ENCODE peak calls at places on chromosomes 5 and 9, in eight cellular contexts. P is hepatocyte, B is DND-41, Q is fibroblast of lung, Y is neuronal stem cell, R is SK-N-SH, N is MM.1S, H is IMR-90. L is an unnamed sample.

GRCh38 chr5:92309336-92309991 is 926.3 kb upstream of the ARRDC3 start:
- DNase-seq in R (peak), P (peak), N (peak), Y (no peak), B (no peak), Q (peak), H (peak), L (peak)

GRCh38 chr5:27093296-27093695 is 54.9 kb upstream of the CDH9 start:
- DNase-seq in R (no peak), Q (no peak), H (no peak), N (no peak), P (no peak), B (no peak), Y (no peak), L (no peak)

GRCh38 chr9:74496819-74497749 is at the start of gene RORB:
- DNase-seq in H (peak), R (peak), P (peak), N (peak), Q (peak), B (peak), Y (peak), L (peak)

GRCh38 chr5:159510282-159510681 is 180.0 kb upstream of the IL12B start:
- DNase-seq in R (peak), H (peak), Q (peak), B (no peak), P (peak), Y (peak), N (no peak), L (no peak)

GRCh38 chr5:23730023-23730422 is 222.6 kb downstream of the PRDM9 start:
- DNase-seq in H (no peak), N (no peak), Q (no peak), R (no peak), P (no peak), Y (peak), B (no peak), L (no peak)

GRCh38 chr9:108973876-108974275 is 39.4 kb downstream of the CTNNAL1 start:
- DNase-seq in P (no peak), H (no peak), Q (peak), B (no peak), N (no peak), Y (no peak), R (no peak), L (no peak)

GRCh38 chr5:109410389-109411174 is 808 bp upstream of the PJA2 start:
- DNase-seq in H (peak), P (peak), B (peak), R (peak), N (peak), Y (peak), Q (peak), L (peak)

GRCh38 chr9:133064241-133065069 is 2.7 kb downstream of the CEL start:
- DNase-seq in H (no peak), N (no peak), R (no peak), Q (no peak), P (no peak), Y (no peak), B (no peak), L (no peak)

GRCh38 chr5:128409401-128409800 is 128.6 kb downstream of the FBN2 start:
- DNase-seq in P (no peak), Q (no peak), N (no peak), Y (no peak), R (no peak), H (no peak), B (no peak), L (peak)

GRCh38 chr5:1312993-1313833 is 18.3 kb upstream of the TERT start:
- DNase-seq in B (peak), Y (no peak), H (no peak), Q (no peak), P (no peak), N (peak), R (no peak), L (peak)

GRCh38 chr9:114392749-114393112 is 4.9 kb upstream of the AKNA start:
- DNase-seq in P (peak), Y (no peak), N (no peak), R (no peak), B (no peak), H (no peak), Q (peak), L (no peak)

GRCh38 chr5:69105996-69106906 is 12.4 kb downstream of the SLC30A5 start:
- DNase-seq in Y (no peak), R (peak), N (no peak), P (no peak), H (no peak), B (no peak), Q (no peak), L (no peak)

GRCh38 chr9:87725900-87726709 is at the start of gene CTSL:
- DNase-seq in P (peak), Q (peak), H (peak), Y (peak), B (no peak), N (peak), R (peak), L (peak)

GRCh38 chr5:150211156-150212030 is 21.5 kb downstream of the SLC6A7 start:
- DNase-seq in R (no peak), N (no peak), P (peak), H (no peak), Y (no peak), B (no peak), Q (no peak), L (no peak)

GRCh38 chr5:134242146-134242545 is 16.3 kb upstream of the PPP2CA start:
- DNase-seq in H (peak), R (no peak), Y (no peak), P (peak), N (no peak), B (no peak), Q (peak), L (no peak)

GRCh38 chr9:126862461-126862830 is 2.0 kb downstream of the ZBTB34 start:
- DNase-seq in Y (no peak), B (no peak), P (no peak), Q (no peak), R (no peak), H (no peak), N (no peak), L (no peak)

GRCh38 chr9:36566813-36567217 is 5.9 kb upstream of the MELK start:
- DNase-seq in R (no peak), P (no peak), B (no peak), Q (no peak), Y (no peak), H (peak), N (no peak), L (peak)
- H2AFZ ChIP-seq in R (peak), P (no peak), B (no peak), Q (peak), Y (peak), H (peak), N (no peak), L (peak)

DNA sequence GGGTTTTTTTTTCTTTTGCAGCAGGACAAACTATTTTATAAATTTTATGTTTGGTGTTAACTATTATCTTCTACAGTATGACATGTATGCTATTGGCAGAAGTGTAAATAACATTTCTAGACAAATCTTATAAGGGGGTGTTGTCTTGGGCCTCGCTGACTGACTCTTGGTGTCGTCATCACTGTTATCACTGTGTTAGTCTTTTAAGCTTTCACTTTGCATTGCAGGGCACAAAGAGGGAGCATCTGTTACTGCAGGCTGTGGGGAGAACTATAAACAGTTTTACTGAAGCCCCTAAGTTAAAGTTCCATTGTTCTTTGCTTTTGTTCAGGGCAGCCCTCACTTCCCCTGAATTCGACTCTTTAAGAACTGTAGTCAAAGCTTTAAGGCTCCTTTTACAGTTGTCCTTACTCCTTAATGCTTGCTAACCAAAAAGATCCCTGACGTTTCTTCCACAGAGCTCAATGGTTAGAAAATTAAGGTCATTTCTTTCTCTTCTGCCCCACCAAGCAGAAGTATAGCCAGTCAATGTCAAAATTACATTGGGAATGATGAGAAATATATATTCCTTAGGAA is 605.0 kb downstream of the RAB3C start:
- DNase-seq in P (no peak), R (no peak), N (peak), Q (peak), H (peak), B (no peak), Y (no peak), L (no peak)
- H2AFZ ChIP-seq in P (peak), R (peak), N (peak), Q (peak), H (peak), B (no peak), Y (peak), L (no peak)

GRCh38 chr5:127353761-127354160 is 63.2 kb downstream of the MEGF10 start:
- DNase-seq in H (no peak), B (no peak), P (peak), R (no peak), N (no peak), Y (no peak), Q (no peak), L (no peak)
- H2AFZ ChIP-seq in H (no peak), B (no peak), P (no peak), R (no peak), N (no peak), Y (peak), Q (no peak), L (no peak)

DNA sequence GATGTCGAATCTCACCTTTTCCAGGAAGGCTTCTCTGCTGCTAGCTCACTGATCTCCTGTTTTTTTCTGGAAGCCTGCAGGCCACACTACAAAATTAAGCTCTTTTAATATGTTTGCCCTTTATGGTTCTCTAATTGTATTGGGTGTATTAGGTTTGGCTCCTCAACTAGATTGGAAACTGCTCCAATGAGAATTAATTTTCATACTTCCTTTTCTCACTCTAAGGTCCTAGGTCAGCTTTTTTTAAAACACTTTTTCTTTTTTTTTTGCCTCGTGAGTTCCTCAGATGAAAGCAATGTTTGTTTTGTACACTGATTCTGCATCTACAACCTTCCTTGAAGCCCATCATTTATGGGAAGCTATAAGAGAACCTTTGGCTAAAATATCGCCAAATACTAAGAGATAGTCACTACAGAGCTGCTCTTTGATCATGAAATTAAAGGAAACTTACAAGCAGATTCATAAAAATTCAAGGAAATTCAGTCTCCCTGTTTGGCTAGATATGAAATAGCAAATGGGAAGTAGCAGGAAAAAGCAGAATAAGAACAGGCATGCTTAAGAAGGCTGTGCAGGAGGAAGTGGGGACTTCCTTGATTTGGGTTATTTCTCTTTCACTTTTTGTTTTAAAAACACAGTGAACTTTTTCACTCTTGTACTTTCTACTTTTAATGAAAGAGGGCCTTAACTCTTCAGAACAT is 55.2 kb upstream of the FYB1 start:
- DNase-seq in B (peak), H (no peak), P (no peak), Q (peak), R (no peak), Y (no peak), N (peak), L (no peak)
- H2AFZ ChIP-seq in B (peak), H (no peak), P (peak), Q (peak), R (peak), Y (no peak), N (peak), L (peak)

GRCh38 chr5:95283761-95284511 is 958 bp downstream of the MCTP1 start:
- DNase-seq in R (peak), B (no peak), Y (peak), H (no peak), N (peak), P (peak), Q (no peak), L (peak)
- H2AFZ ChIP-seq in R (peak), B (no peak), Y (peak), H (peak), N (peak), P (peak), Q (peak), L (peak)

GRCh38 chr5:102865510-102866314 is 110.6 kb downstream of the PAM start:
- DNase-seq in Y (peak), N (no peak), Q (peak), B (no peak), H (peak), P (peak), R (peak), L (peak)
- H2AFZ ChIP-seq in Y (peak), N (no peak), Q (peak), B (no peak), H (peak), P (peak), R (peak), L (peak)

GRCh38 chr9:129761901-129762359 is 9.1 kb upstream of the PTGES start:
- DNase-seq in N (no peak), H (peak), R (no peak), P (no peak), Y (no peak), Q (peak), B (no peak), L (no peak)
- H2AFZ ChIP-seq in N (no peak), H (peak), R (no peak), P (peak), Y (peak), Q (peak), B (no peak), L (no peak)

GRCh38 chr5:10747678-10748622 is 13.1 kb downstream of the DAP start:
- DNase-seq in B (no peak), N (no peak), R (no peak), Y (no peak), P (peak), H (no peak), Q (no peak), L (no peak)

GRCh38 chr5:10744681-10745080 is 16.4 kb downstream of the DAP start:
- DNase-seq in R (no peak), H (no peak), Y (no peak), B (no peak), Q (no peak), N (no peak), P (no peak), L (no peak)

GRCh38 chr5:10750909-10751308 is 10.1 kb downstream of the DAP start:
- DNase-seq in Y (no peak), H (no peak), B (no peak), P (no peak), Q (no peak), N (no peak), R (no peak), L (no peak)

GRCh38 chr5:10745133-10745532 is 15.9 kb downstream of the DAP start:
- DNase-seq in H (peak), B (no peak), P (no peak), Y (no peak), Q (peak), N (no peak), R (no peak), L (no peak)

DNA sequence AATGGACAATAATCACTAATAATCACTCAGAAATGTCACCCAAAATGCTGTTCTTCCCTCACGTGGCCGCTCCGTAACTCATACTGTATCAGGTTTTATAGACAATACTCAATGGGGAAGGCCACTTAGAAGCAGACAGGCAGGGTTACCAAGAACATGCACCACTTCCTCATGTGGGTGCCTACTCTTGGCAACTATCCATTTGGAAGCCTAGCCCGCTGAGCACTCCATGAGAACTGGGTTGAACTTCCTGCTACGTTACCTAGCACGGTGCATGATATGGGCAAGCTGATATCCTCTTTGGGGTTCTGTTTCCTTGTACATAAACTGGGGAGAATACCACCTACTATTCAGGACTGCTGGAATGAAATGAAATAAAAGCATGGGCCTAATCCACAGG is 14.3 kb downstream of the DAP start:
- DNase-seq in R (no peak), Y (no peak), B (no peak), H (no peak), P (no peak), Q (no peak), N (no peak), L (no peak)
- H2AFZ ChIP-seq in R (no peak), Y (no peak), B (no peak), H (no peak), P (no peak), Q (no peak), N (no peak), L (no peak)

GRCh38 chr5:72085319-72085718 is 22.0 kb upstream of the MAP1B start:
- DNase-seq in H (no peak), Y (no peak), R (no peak), P (no peak), Q (no peak), B (no peak), N (no peak), L (no peak)
- H2AFZ ChIP-seq in H (no peak), Y (no peak), R (no peak), P (no peak), Q (no peak), B (no peak), N (no peak), L (no peak)